ENCODE peak calls at places on chromosomes 16 and 17, in eight cellular contexts. One of them, this sample, is unnamed.

GRCh38 chr17:7842950-7843535 is 9.0 kb downstream of the KDM6B start:
- DNase-seq in GM13977: no peak
- DNase-seq in mammary epithelial cell: no peak
- DNase-seq in choroid plexus epithelial cell: peak; percentile 79
- DNase-seq in HCT116: no peak
- DNase-seq in fibroblast of pulmonary artery: peak; percentile 95
- DNase-seq in endothelial cell: peak; percentile 58
- DNase-seq in testis: peak; percentile 57
- DNase-seq in this sample: no peak

GRCh38 chr17:76883744-76884525 is 15.7 kb downstream of the MGAT5B start:
- DNase-seq in GM13977: no peak
- DNase-seq in mammary epithelial cell: no peak
- DNase-seq in choroid plexus epithelial cell: no peak
- DNase-seq in HCT116: no peak
- DNase-seq in fibroblast of pulmonary artery: no peak
- DNase-seq in endothelial cell: no peak
- DNase-seq in testis: no peak
- DNase-seq in this sample: no peak

GRCh38 chr16:57265850-57266530 is 18.5 kb downstream of the PLLP start:
- DNase-seq in GM13977: no peak
- DNase-seq in mammary epithelial cell: peak; percentile 58
- DNase-seq in choroid plexus epithelial cell: no peak
- DNase-seq in HCT116: no peak
- DNase-seq in fibroblast of pulmonary artery: peak; percentile 45
- DNase-seq in endothelial cell: no peak
- DNase-seq in testis: peak; percentile 93
- DNase-seq in this sample: no peak

GRCh38 chr16:81311762-81312161 is 3.0 kb upstream of the GAN start:
- DNase-seq in GM13977: no peak
- DNase-seq in mammary epithelial cell: no peak
- DNase-seq in choroid plexus epithelial cell: no peak
- DNase-seq in HCT116: no peak
- DNase-seq in fibroblast of pulmonary artery: no peak
- DNase-seq in endothelial cell: no peak
- DNase-seq in testis: no peak
- DNase-seq in this sample: no peak

GRCh38 chr16:22659933-22660332 is 149.2 kb downstream of the NPIPB5 start:
- DNase-seq in GM13977: no peak
- DNase-seq in mammary epithelial cell: no peak
- DNase-seq in choroid plexus epithelial cell: no peak
- DNase-seq in HCT116: no peak
- DNase-seq in fibroblast of pulmonary artery: no peak
- DNase-seq in endothelial cell: no peak
- DNase-seq in testis: no peak
- DNase-seq in this sample: no peak

GRCh38 chr16:17377360-17378324 is 93.1 kb downstream of the XYLT1 start:
- DNase-seq in GM13977: peak; percentile 54
- DNase-seq in mammary epithelial cell: no peak
- DNase-seq in choroid plexus epithelial cell: no peak
- DNase-seq in HCT116: no peak
- DNase-seq in fibroblast of pulmonary artery: no peak
- DNase-seq in endothelial cell: no peak
- DNase-seq in testis: no peak
- DNase-seq in this sample: peak; percentile 66

GRCh38 chr17:10073905-10074304 is 124.5 kb downstream of the GAS7 start:
- DNase-seq in GM13977: no peak
- DNase-seq in mammary epithelial cell: no peak
- DNase-seq in choroid plexus epithelial cell: no peak
- DNase-seq in HCT116: no peak
- DNase-seq in fibroblast of pulmonary artery: no peak
- DNase-seq in endothelial cell: no peak
- DNase-seq in testis: no peak
- DNase-seq in this sample: no peak

GRCh38 chr16:68267612-68268405 is 3.5 kb downstream of the SLC7A6 start:
- DNase-seq in GM13977: no peak
- DNase-seq in mammary epithelial cell: no peak
- DNase-seq in choroid plexus epithelial cell: peak; percentile 28
- DNase-seq in HCT116: no peak
- DNase-seq in fibroblast of pulmonary artery: no peak
- DNase-seq in endothelial cell: no peak
- DNase-seq in testis: no peak
- DNase-seq in this sample: no peak

GRCh38 chr17:68784431-68784830 is 170.8 kb downstream of the ABCA8 start:
- DNase-seq in GM13977: no peak
- DNase-seq in mammary epithelial cell: no peak
- DNase-seq in choroid plexus epithelial cell: peak; percentile 13
- DNase-seq in HCT116: no peak
- DNase-seq in fibroblast of pulmonary artery: no peak
- DNase-seq in endothelial cell: no peak
- DNase-seq in testis: no peak
- DNase-seq in this sample: no peak

GRCh38 chr16:67150833-67151396 is at the start of gene B3GNT9:
- DNase-seq in GM13977: peak; percentile 88
- DNase-seq in mammary epithelial cell: no peak
- DNase-seq in choroid plexus epithelial cell: peak; percentile 79
- DNase-seq in HCT116: no peak
- DNase-seq in fibroblast of pulmonary artery: peak; percentile 71
- DNase-seq in endothelial cell: no peak
- DNase-seq in testis: peak; percentile 83
- DNase-seq in this sample: peak; percentile 75

GRCh38 chr17:15213381-15214087 is 51.6 kb downstream of the PMP22 start:
- DNase-seq in GM13977: no peak
- DNase-seq in mammary epithelial cell: no peak
- DNase-seq in choroid plexus epithelial cell: peak; percentile 67
- DNase-seq in HCT116: no peak
- DNase-seq in fibroblast of pulmonary artery: peak; percentile 25
- DNase-seq in endothelial cell: peak; percentile 40
- DNase-seq in testis: no peak
- DNase-seq in this sample: no peak

GRCh38 chr17:31190351-31190750 is 95.6 kb downstream of the NF1 start:
- DNase-seq in GM13977: no peak
- DNase-seq in mammary epithelial cell: no peak
- DNase-seq in choroid plexus epithelial cell: peak; percentile 10
- DNase-seq in HCT116: no peak
- DNase-seq in fibroblast of pulmonary artery: no peak
- DNase-seq in endothelial cell: no peak
- DNase-seq in testis: no peak
- DNase-seq in this sample: no peak

GRCh38 chr17:50457621-50458020 is 11.1 kb downstream of the CHAD start:
- DNase-seq in GM13977: no peak
- DNase-seq in mammary epithelial cell: no peak
- DNase-seq in choroid plexus epithelial cell: no peak
- DNase-seq in HCT116: no peak
- DNase-seq in fibroblast of pulmonary artery: no peak
- DNase-seq in endothelial cell: no peak
- DNase-seq in testis: no peak
- DNase-seq in this sample: no peak

GRCh38 chr16:54194008-54194731 is 92.4 kb downstream of the IRX3 start:
- DNase-seq in GM13977: no peak
- DNase-seq in mammary epithelial cell: no peak
- DNase-seq in choroid plexus epithelial cell: peak; percentile 80
- DNase-seq in HCT116: no peak
- DNase-seq in fibroblast of pulmonary artery: peak; percentile 40
- DNase-seq in endothelial cell: peak; percentile 10
- DNase-seq in testis: peak; percentile 78
- DNase-seq in this sample: no peak

GRCh38 chr16:23510154-23510914 is at the start of gene GGA2:
- DNase-seq in GM13977: peak; percentile 90
- DNase-seq in mammary epithelial cell: peak; percentile 57
- DNase-seq in choroid plexus epithelial cell: peak; percentile 77
- DNase-seq in HCT116: peak; percentile 47
- DNase-seq in fibroblast of pulmonary artery: peak; percentile 81
- DNase-seq in endothelial cell: peak; percentile 76
- DNase-seq in testis: peak; percentile 90
- DNase-seq in this sample: peak; percentile 92

GRCh38 chr16:13176711-13177110 is 275.3 kb downstream of the SHISA9 start:
- DNase-seq in GM13977: no peak
- DNase-seq in mammary epithelial cell: peak; percentile 45
- DNase-seq in choroid plexus epithelial cell: no peak
- DNase-seq in HCT116: no peak
- DNase-seq in fibroblast of pulmonary artery: no peak
- DNase-seq in endothelial cell: no peak
- DNase-seq in testis: no peak
- DNase-seq in this sample: no peak

GRCh38 chr17:62678214-62678919 is 50.9 kb downstream of the MRC2 start:
- DNase-seq in GM13977: no peak
- DNase-seq in mammary epithelial cell: no peak
- DNase-seq in choroid plexus epithelial cell: no peak
- DNase-seq in HCT116: no peak
- DNase-seq in fibroblast of pulmonary artery: no peak
- DNase-seq in endothelial cell: no peak
- DNase-seq in testis: no peak
- DNase-seq in this sample: no peak

GRCh38 chr17:82949984-82950383 is 110.2 kb upstream of the ZNF750 start:
- DNase-seq in GM13977: no peak
- DNase-seq in mammary epithelial cell: no peak
- DNase-seq in choroid plexus epithelial cell: no peak
- DNase-seq in HCT116: no peak
- DNase-seq in fibroblast of pulmonary artery: no peak
- DNase-seq in endothelial cell: no peak
- DNase-seq in testis: no peak
- DNase-seq in this sample: no peak

GRCh38 chr16:23125277-23125676 is 24.0 kb downstream of the USP31 start:
- DNase-seq in GM13977: no peak
- DNase-seq in mammary epithelial cell: no peak
- DNase-seq in choroid plexus epithelial cell: no peak
- DNase-seq in HCT116: no peak
- DNase-seq in fibroblast of pulmonary artery: no peak
- DNase-seq in endothelial cell: no peak
- DNase-seq in testis: no peak
- DNase-seq in this sample: no peak

GRCh38 chr16:65875362-65876199 is 490.9 kb upstream of the CDH5 start:
- DNase-seq in GM13977: no peak
- DNase-seq in mammary epithelial cell: no peak
- DNase-seq in choroid plexus epithelial cell: peak; percentile 23
- DNase-seq in HCT116: no peak
- DNase-seq in fibroblast of pulmonary artery: peak; percentile 8
- DNase-seq in endothelial cell: no peak
- DNase-seq in testis: no peak
- DNase-seq in this sample: no peak

GRCh38 chr17:9252525-9252924 is 231.2 kb downstream of the NTN1 start:
- DNase-seq in GM13977: no peak
- DNase-seq in mammary epithelial cell: no peak
- DNase-seq in choroid plexus epithelial cell: no peak
- DNase-seq in HCT116: no peak
- DNase-seq in fibroblast of pulmonary artery: no peak
- DNase-seq in endothelial cell: no peak
- DNase-seq in testis: no peak
- DNase-seq in this sample: no peak

GRCh38 chr17:885971-886571 is 93.5 kb downstream of the NXN start:
- DNase-seq in GM13977: no peak
- DNase-seq in mammary epithelial cell: no peak
- DNase-seq in choroid plexus epithelial cell: no peak
- DNase-seq in HCT116: no peak
- DNase-seq in fibroblast of pulmonary artery: no peak
- DNase-seq in endothelial cell: no peak
- DNase-seq in testis: peak; percentile 47
- DNase-seq in this sample: no peak

DNA sequence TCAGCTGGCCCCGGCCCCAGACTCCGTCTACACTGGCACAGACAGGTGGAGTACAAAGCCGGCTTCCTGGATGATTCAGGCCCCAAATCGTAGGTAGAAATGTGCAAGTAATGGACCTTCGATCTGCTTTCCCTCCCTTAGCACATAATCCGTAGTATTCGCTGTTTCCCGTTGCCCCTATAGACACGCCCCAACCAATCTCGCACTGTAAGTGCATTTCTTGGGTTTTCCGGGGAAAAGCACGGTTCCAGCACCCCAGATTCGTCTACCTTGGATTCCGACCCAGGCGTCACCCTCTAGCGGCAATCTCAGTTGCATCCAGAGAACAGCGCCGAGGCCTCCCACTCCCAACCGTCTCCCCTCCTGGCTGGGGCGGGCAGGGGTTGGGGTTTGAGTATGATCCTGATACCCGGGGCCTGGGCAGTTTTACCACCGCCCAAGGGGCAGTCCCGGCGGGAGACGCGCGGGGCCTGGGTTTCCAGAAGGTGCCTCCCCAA is 12.1 kb upstream of the FOXF1 start:
- DNase-seq in GM13977: peak; percentile 53
- DNase-seq in mammary epithelial cell: no peak
- DNase-seq in choroid plexus epithelial cell: no peak
- DNase-seq in HCT116: no peak
- DNase-seq in fibroblast of pulmonary artery: no peak
- DNase-seq in endothelial cell: no peak
- DNase-seq in testis: no peak
- DNase-seq in this sample: no peak
- TF ChIP-seq CTCF in GM13977: no peak
- TF ChIP-seq CTCF in mammary epithelial cell: no peak
- TF ChIP-seq CTCF in choroid plexus epithelial cell: peak; percentile 22
- TF ChIP-seq CTCF in HCT116: no peak
- TF ChIP-seq CTCF in fibroblast of pulmonary artery: no peak
- TF ChIP-seq CTCF in endothelial cell: no peak
- TF ChIP-seq CTCF in testis: no peak
- TF ChIP-seq CTCF in this sample: no peak

GRCh38 chr16:89219365-89219764 is 1.9 kb downstream of the ZNF778 start:
- DNase-seq in GM13977: no peak
- DNase-seq in mammary epithelial cell: no peak
- DNase-seq in choroid plexus epithelial cell: no peak
- DNase-seq in HCT116: no peak
- DNase-seq in fibroblast of pulmonary artery: no peak
- DNase-seq in endothelial cell: peak; percentile 48
- DNase-seq in testis: no peak
- DNase-seq in this sample: no peak
- TF ChIP-seq CTCF in GM13977: no peak
- TF ChIP-seq CTCF in mammary epithelial cell: no peak
- TF ChIP-seq CTCF in choroid plexus epithelial cell: no peak
- TF ChIP-seq CTCF in HCT116: no peak
- TF ChIP-seq CTCF in fibroblast of pulmonary artery: no peak
- TF ChIP-seq CTCF in endothelial cell: no peak
- TF ChIP-seq CTCF in testis: no peak
- TF ChIP-seq CTCF in this sample: no peak

GRCh38 chr16:2531696-2532493 is 687 bp upstream of the CEMP1 start:
- DNase-seq in GM13977: peak; percentile 99
- DNase-seq in mammary epithelial cell: peak; percentile 98
- DNase-seq in choroid plexus epithelial cell: peak; percentile 98
- DNase-seq in HCT116: peak; percentile 91
- DNase-seq in fibroblast of pulmonary artery: peak; percentile 97
- DNase-seq in endothelial cell: peak; percentile 93
- DNase-seq in testis: peak; percentile 99
- DNase-seq in this sample: peak; percentile 98
- TF ChIP-seq CTCF in GM13977: no peak
- TF ChIP-seq CTCF in mammary epithelial cell: no peak
- TF ChIP-seq CTCF in choroid plexus epithelial cell: no peak
- TF ChIP-seq CTCF in HCT116: no peak
- TF ChIP-seq CTCF in fibroblast of pulmonary artery: no peak
- TF ChIP-seq CTCF in endothelial cell: no peak
- TF ChIP-seq CTCF in testis: no peak
- TF ChIP-seq CTCF in this sample: no peak

DNA sequence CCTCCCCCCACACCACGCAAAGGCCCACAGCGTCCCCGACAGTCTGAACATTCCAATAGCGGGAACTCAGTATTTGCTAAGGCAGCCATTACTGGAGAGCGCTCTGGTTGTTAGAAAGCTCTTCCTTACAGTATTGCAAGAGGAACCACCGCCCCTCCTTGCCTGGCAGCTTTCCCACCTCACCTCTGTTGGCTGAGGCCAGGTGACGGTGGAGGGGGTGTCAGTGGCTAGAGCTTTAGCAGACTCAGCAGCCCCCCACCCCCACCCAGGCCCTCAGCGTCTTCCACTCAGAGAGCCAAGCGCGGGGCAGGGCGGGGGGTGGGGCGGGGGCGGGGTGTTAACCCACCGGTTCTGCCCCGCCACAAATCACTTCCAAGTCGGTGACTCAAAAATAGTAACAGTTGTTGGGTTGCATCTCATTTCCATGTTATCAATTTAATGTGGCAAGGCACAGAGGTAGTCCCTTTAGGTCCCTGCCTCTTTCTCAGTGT is 2.3 kb upstream of the PLEKHH3 start:
- DNase-seq in GM13977: peak; percentile 76
- DNase-seq in mammary epithelial cell: peak; percentile 48
- DNase-seq in choroid plexus epithelial cell: peak; percentile 70
- DNase-seq in HCT116: no peak
- DNase-seq in fibroblast of pulmonary artery: peak; percentile 55
- DNase-seq in endothelial cell: no peak
- DNase-seq in testis: no peak
- DNase-seq in this sample: peak; percentile 51
- TF ChIP-seq CTCF in GM13977: peak; percentile 24
- TF ChIP-seq CTCF in mammary epithelial cell: peak; percentile 1
- TF ChIP-seq CTCF in choroid plexus epithelial cell: no peak
- TF ChIP-seq CTCF in HCT116: no peak
- TF ChIP-seq CTCF in fibroblast of pulmonary artery: no peak
- TF ChIP-seq CTCF in endothelial cell: no peak
- TF ChIP-seq CTCF in testis: no peak
- TF ChIP-seq CTCF in this sample: peak; percentile 28

This sample was measured in GM10248.